ENCODE peak calls at places on chromosomes 11 and 22, in seven cellular contexts. K is HCT116, E is esophagus squamous epithelium, N is aorta, L is uterus, P is psoas muscle, Y is lower lobe of right lung. A is an unnamed sample. For H3K4me1, the result is how much of the 10 kb centered on the place peaks cover.

GRCh38 chr11:13761712-13762111 is 93.2 kb downstream of the FAR1 start:
- DNase-seq in K (no peak), E (no peak), N (no peak), L (no peak), P (no peak), Y (no peak), A (peak)

GRCh38 chr22:48795664-48796063 is 1032.0 kb downstream of the BRD1 start:
- DNase-seq in K (no peak), E (no peak), N (no peak), L (no peak), P (no peak), Y (no peak), A (no peak)

GRCh38 chr11:1455763-1456060 is 30.9 kb downstream of the MOB2 start:
- DNase-seq in K (no peak), E (no peak), N (no peak), L (no peak), P (no peak), Y (no peak), A (no peak)

GRCh38 chr22:46036558-46037408 is 59.8 kb upstream of the WNT7B start:
- DNase-seq in K (peak), E (no peak), N (peak), L (peak), P (no peak), Y (no peak), A (no peak)

GRCh38 chr11:122642971-122643370 is 12.6 kb upstream of the UBASH3B start:
- DNase-seq in K (no peak), E (no peak), N (peak), L (no peak), P (no peak), Y (no peak), A (no peak)

GRCh38 chr11:77127674-77127968 is 425 bp upstream of the MYO7A start:
- DNase-seq in K (no peak), E (no peak), N (no peak), L (no peak), P (no peak), Y (no peak), A (no peak)

GRCh38 chr11:40160418-40160817 is 1299.0 kb downstream of the LRRC4C start:
- DNase-seq in K (no peak), E (no peak), N (no peak), L (no peak), P (no peak), Y (no peak), A (no peak)

GRCh38 chr11:112634551-112634950 is 326.7 kb upstream of the NCAM1 start:
- DNase-seq in K (no peak), E (no peak), N (no peak), L (no peak), P (no peak), Y (no peak), A (no peak)

GRCh38 chr22:21964234-21964633 is 11.6 kb upstream of the PPM1F start:
- DNase-seq in K (no peak), E (no peak), N (no peak), L (no peak), P (no peak), Y (no peak), A (no peak)

GRCh38 chr11:65557280-65558001 is 718 bp downstream of the LTBP3 start:
- DNase-seq in K (no peak), E (no peak), N (no peak), L (peak), P (no peak), Y (no peak), A (no peak)

GRCh38 chr22:25759825-25760231 is 17.8 kb downstream of the MYO18B start:
- DNase-seq in K (no peak), E (no peak), N (peak), L (no peak), P (no peak), Y (no peak), A (peak)

GRCh38 chr11:119693253-119693815 is 35.7 kb downstream of the NECTIN1 start:
- DNase-seq in K (no peak), E (no peak), N (no peak), L (no peak), P (no peak), Y (no peak), A (no peak)

GRCh38 chr11:61138940-61139339 is 22.3 kb downstream of the VPS37C start:
- DNase-seq in K (no peak), E (no peak), N (peak), L (no peak), P (no peak), Y (no peak), A (peak)

GRCh38 chr11:12411806-12412727 is 34.7 kb downstream of the PARVA start:
- DNase-seq in K (peak), E (no peak), N (peak), L (peak), P (peak), Y (peak), A (peak)

GRCh38 chr11:3135491-3136440 is 29.3 kb downstream of the OSBPL5 start:
- DNase-seq in K (no peak), E (no peak), N (peak), L (peak), P (peak), Y (peak), A (no peak)

GRCh38 chr11:22466809-22467208 is 128.6 kb downstream of the SLC17A6 start:
- DNase-seq in K (peak), E (no peak), N (no peak), L (no peak), P (peak), Y (no peak), A (peak)

GRCh38 chr11:43835104-43835503 is 45.5 kb upstream of the ALKBH3 start:
- DNase-seq in K (no peak), E (no peak), N (no peak), L (no peak), P (no peak), Y (no peak), A (no peak)

DNA sequence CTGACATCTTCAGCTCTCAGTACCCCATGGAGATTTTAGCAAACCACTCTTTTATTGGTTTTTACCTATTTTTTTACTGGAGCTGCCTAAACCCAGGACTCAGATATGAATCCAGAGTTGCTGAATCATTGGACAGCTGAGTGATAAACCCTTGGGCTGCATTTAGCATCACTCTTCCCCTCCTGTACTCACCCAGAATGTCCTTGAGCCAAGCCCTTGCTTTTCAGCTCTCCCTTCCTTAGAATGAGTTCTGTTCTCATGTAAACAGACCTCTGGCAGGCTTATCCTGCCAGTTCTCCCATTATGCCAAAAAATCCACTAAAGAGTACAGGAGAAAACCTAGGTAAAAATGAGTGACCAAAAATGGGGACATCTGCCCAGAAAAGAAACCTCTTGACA is 200.1 kb upstream of the POU2AF2 start:
- DNase-seq in K (no peak), E (no peak), N (no peak), L (no peak), P (no peak), Y (no peak), A (no peak)
- H3K4me1 ChIP-seq in K (under half), E (under half), N (under half), L (under half), P (under half), Y (under half), A (under half)

GRCh38 chr11:96152623-96153022 is 190.4 kb downstream of the MAML2 start:
- DNase-seq in K (no peak), E (no peak), N (no peak), L (no peak), P (no peak), Y (no peak), A (no peak)
- H3K4me1 ChIP-seq in K (under half), E (half or more), N (under half), L (under half), P (under half), Y (under half), A (half or more)

DNA sequence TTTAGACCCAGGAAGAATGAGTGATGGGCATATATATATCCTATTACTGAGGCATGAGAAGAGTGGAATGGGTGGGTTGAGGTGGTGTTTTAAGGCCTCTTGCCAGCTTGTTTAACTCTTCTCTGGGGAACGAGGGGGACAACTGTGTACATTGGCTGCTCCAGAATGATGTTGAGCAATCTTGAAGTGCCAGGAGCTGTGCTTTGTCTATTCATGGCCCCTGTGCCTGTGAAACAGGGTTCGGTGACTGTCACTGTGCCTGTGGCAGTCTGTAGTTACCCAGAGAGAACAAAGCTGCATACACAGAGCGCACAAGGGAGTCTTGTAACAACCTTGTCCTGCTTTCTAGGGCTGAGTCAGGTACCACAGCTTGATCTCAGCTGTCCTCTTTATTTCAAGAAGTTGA is 11.7 kb downstream of the LIMK2 start:
- DNase-seq in K (no peak), E (no peak), N (no peak), L (no peak), P (no peak), Y (no peak), A (no peak)
- H3K4me1 ChIP-seq in K (under half), E (under half), N (under half), L (under half), P (under half), Y (under half), A (under half)

GRCh38 chr11:69915501-69916250 is 96.5 kb upstream of the FGF3 start:
- DNase-seq in K (peak), E (no peak), N (peak), L (peak), P (peak), Y (peak), A (peak)

GRCh38 chr11:69914286-69915150 is 95.3 kb upstream of the FGF3 start:
- DNase-seq in K (no peak), E (no peak), N (peak), L (no peak), P (no peak), Y (peak), A (no peak)

GRCh38 chr11:69913591-69914285 is 94.5 kb upstream of the FGF3 start:
- DNase-seq in K (no peak), E (no peak), N (peak), L (no peak), P (no peak), Y (peak), A (no peak)

GRCh38 chr11:69916806-69917387 is 97.7 kb upstream of the FGF3 start:
- DNase-seq in K (no peak), E (no peak), N (no peak), L (peak), P (no peak), Y (no peak), A (no peak)

DNA sequence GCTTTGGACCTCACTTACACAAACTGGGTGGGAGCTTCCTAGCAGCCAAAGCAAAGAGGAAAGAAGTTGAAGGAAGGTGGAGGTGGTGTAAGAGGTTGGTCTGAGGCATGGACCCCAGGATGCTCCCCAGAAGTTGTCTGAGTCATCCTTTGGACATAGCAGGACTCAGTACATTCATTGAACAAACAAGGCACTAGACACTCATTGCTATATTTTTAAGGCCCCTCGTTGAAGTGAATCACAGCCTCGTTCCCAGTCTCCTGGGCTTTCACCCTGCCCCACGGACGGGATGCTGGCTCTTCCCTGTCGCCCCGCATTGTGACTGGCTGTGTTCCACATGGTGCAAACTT is 95.9 kb upstream of the FGF3 start:
- DNase-seq in K (no peak), E (no peak), N (no peak), L (no peak), P (no peak), Y (no peak), A (no peak)
- H3K4me1 ChIP-seq in K (half or more), E (under half), N (under half), L (under half), P (under half), Y (under half), A (under half)

GRCh38 chr11:35138606-35138948 is 394 bp upstream of the CD44 start:
- DNase-seq in K (no peak), E (no peak), N (no peak), L (no peak), P (no peak), Y (no peak), A (no peak)
- H3K4me1 ChIP-seq in K (half or more), E (half or more), N (under half), L (under half), P (under half), Y (under half), A (under half)

GRCh38 chr11:131618203-131618602 is 247.8 kb downstream of the NTM start:
- DNase-seq in K (no peak), E (no peak), N (no peak), L (no peak), P (no peak), Y (no peak), A (peak)

GRCh38 chr11:131614514-131615085 is 244.2 kb downstream of the NTM start:
- DNase-seq in K (no peak), E (no peak), N (no peak), L (no peak), P (no peak), Y (no peak), A (no peak)

GRCh38 chr11:131612576-131612975 is 242.2 kb downstream of the NTM start:
- DNase-seq in K (no peak), E (no peak), N (no peak), L (no peak), P (no peak), Y (no peak), A (no peak)

GRCh38 chr11:131616456-131616855 is 246.0 kb downstream of the NTM start:
- DNase-seq in K (no peak), E (no peak), N (no peak), L (no peak), P (no peak), Y (no peak), A (no peak)

DNA sequence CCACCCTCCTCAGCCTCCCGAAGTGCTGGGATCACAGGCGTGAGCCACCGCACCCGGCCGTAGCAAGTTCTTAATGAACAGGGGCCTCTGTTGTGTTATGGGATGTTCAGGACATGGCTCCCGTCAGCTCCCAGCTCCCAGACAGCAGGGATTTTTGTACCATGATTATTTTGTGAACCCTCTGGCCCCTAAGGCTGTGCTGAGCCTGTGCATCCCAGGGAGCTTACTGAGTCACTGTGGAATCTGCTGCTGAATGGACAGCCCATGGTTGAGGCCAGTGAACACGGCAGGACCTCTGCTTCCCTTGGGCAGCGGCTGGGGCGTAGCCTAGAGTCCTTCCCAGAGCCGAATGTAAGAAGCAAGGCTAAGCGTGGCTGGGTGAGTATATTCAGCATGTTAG is 245.2 kb downstream of the NTM start:
- DNase-seq in K (no peak), E (no peak), N (no peak), L (no peak), P (no peak), Y (no peak), A (no peak)
- H3K4me1 ChIP-seq in K (under half), E (under half), N (under half), L (under half), P (under half), Y (under half), A (under half)

GRCh38 chr11:100866453-100866852 is 179.4 kb downstream of the ARHGAP42 start:
- DNase-seq in K (no peak), E (no peak), N (no peak), L (no peak), P (no peak), Y (no peak), A (no peak)
- H3K4me1 ChIP-seq in K (under half), E (under half), N (under half), L (under half), P (under half), Y (under half), A (under half)